ENCODE peak calls at places on chromosomes 2 and 18, in six cellular contexts. One of them, this sample, is unnamed.

GRCh38 chr18:77166523-77166922 is 33.9 kb upstream of the MBP start:
- DNase-seq in mesendoderm: no peak
- DNase-seq in IMR-90: no peak
- DNase-seq in neuronal stem cell: no peak
- DNase-seq in H1: no peak
- DNase-seq in mesenchymal stem cell: no peak
- DNase-seq in this sample: no peak

GRCh38 chr2:241777686-241778627 is 1.3 kb downstream of the GAL3ST2 start:
- DNase-seq in mesendoderm: no peak
- DNase-seq in IMR-90: no peak
- DNase-seq in neuronal stem cell: no peak
- DNase-seq in H1: peak; percentile 39
- DNase-seq in mesenchymal stem cell: no peak
- DNase-seq in this sample: no peak

GRCh38 chr2:191476901-191477300 is 201.0 kb upstream of the NABP1 start:
- DNase-seq in mesendoderm: no peak
- DNase-seq in IMR-90: no peak
- DNase-seq in neuronal stem cell: no peak
- DNase-seq in H1: no peak
- DNase-seq in mesenchymal stem cell: no peak
- DNase-seq in this sample: no peak

GRCh38 chr18:52278191-52278590 is 61.8 kb upstream of the DCC start:
- DNase-seq in mesendoderm: no peak
- DNase-seq in IMR-90: no peak
- DNase-seq in neuronal stem cell: no peak
- DNase-seq in H1: no peak
- DNase-seq in mesenchymal stem cell: no peak
- DNase-seq in this sample: no peak

GRCh38 chr2:240433973-240434727 is 1.3 kb upstream of the GPC1 start:
- DNase-seq in mesendoderm: no peak
- DNase-seq in IMR-90: peak; percentile 98
- DNase-seq in neuronal stem cell: no peak
- DNase-seq in H1: no peak
- DNase-seq in mesenchymal stem cell: peak; percentile 91
- DNase-seq in this sample: peak; percentile 52

GRCh38 chr2:42823744-42824453 is 31.5 kb upstream of the HAAO start:
- DNase-seq in mesendoderm: no peak
- DNase-seq in IMR-90: peak; percentile 23
- DNase-seq in neuronal stem cell: no peak
- DNase-seq in H1: peak; percentile 36
- DNase-seq in mesenchymal stem cell: no peak
- DNase-seq in this sample: no peak

GRCh38 chr2:222835142-222835822 is 25.6 kb upstream of the ACSL3 start:
- DNase-seq in mesendoderm: no peak
- DNase-seq in IMR-90: no peak
- DNase-seq in neuronal stem cell: no peak
- DNase-seq in H1: no peak
- DNase-seq in mesenchymal stem cell: no peak
- DNase-seq in this sample: no peak

GRCh38 chr2:178298785-178299212 is 104.5 kb downstream of the OSBPL6 start:
- DNase-seq in mesendoderm: no peak
- DNase-seq in IMR-90: peak; percentile 48
- DNase-seq in neuronal stem cell: no peak
- DNase-seq in H1: no peak
- DNase-seq in mesenchymal stem cell: peak; percentile 12
- DNase-seq in this sample: no peak

GRCh38 chr2:100260712-100261620 is 61.3 kb downstream of the LONRF2 start:
- DNase-seq in mesendoderm: peak; percentile 86
- DNase-seq in IMR-90: peak; percentile 85
- DNase-seq in neuronal stem cell: peak; percentile 68
- DNase-seq in H1: peak; percentile 79
- DNase-seq in mesenchymal stem cell: peak; percentile 82
- DNase-seq in this sample: peak; percentile 56

GRCh38 chr18:41828137-41828536 is 126.9 kb upstream of the PIK3C3 start:
- DNase-seq in mesendoderm: peak; percentile 49
- DNase-seq in IMR-90: no peak
- DNase-seq in neuronal stem cell: no peak
- DNase-seq in H1: no peak
- DNase-seq in mesenchymal stem cell: no peak
- DNase-seq in this sample: no peak

GRCh38 chr2:192437653-192438052 is 242.9 kb upstream of the TMEFF2 start:
- DNase-seq in mesendoderm: peak; percentile 37
- DNase-seq in IMR-90: no peak
- DNase-seq in neuronal stem cell: no peak
- DNase-seq in H1: no peak
- DNase-seq in mesenchymal stem cell: no peak
- DNase-seq in this sample: no peak

GRCh38 chr2:15560404-15560987 is 638 bp downstream of the NBAS start:
- DNase-seq in mesendoderm: peak; percentile 40
- DNase-seq in IMR-90: peak; percentile 27
- DNase-seq in neuronal stem cell: no peak
- DNase-seq in H1: peak; percentile 46
- DNase-seq in mesenchymal stem cell: peak; percentile 70
- DNase-seq in this sample: no peak

GRCh38 chr2:137228566-137228965 is 463.2 kb downstream of the THSD7B start:
- DNase-seq in mesendoderm: no peak
- DNase-seq in IMR-90: no peak
- DNase-seq in neuronal stem cell: no peak
- DNase-seq in H1: no peak
- DNase-seq in mesenchymal stem cell: no peak
- DNase-seq in this sample: peak; percentile 16

GRCh38 chr18:22378672-22379282 is 38.9 kb downstream of the CTAGE1 start:
- DNase-seq in mesendoderm: peak; percentile 57
- DNase-seq in IMR-90: peak; percentile 30
- DNase-seq in neuronal stem cell: no peak
- DNase-seq in H1: no peak
- DNase-seq in mesenchymal stem cell: peak; percentile 45
- DNase-seq in this sample: peak; percentile 33

GRCh38 chr2:31247671-31248070 is 13.7 kb downstream of the EHD3 start:
- DNase-seq in mesendoderm: no peak
- DNase-seq in IMR-90: no peak
- DNase-seq in neuronal stem cell: no peak
- DNase-seq in H1: no peak
- DNase-seq in mesenchymal stem cell: no peak
- DNase-seq in this sample: peak; percentile 41

GRCh38 chr18:74373428-74373827 is 57.8 kb downstream of the C18orf63 start:
- DNase-seq in mesendoderm: no peak
- DNase-seq in IMR-90: no peak
- DNase-seq in neuronal stem cell: no peak
- DNase-seq in H1: no peak
- DNase-seq in mesenchymal stem cell: no peak
- DNase-seq in this sample: no peak

GRCh38 chr2:205695460-205695979 is 13.2 kb downstream of the NRP2 start:
- DNase-seq in mesendoderm: peak; percentile 45
- DNase-seq in IMR-90: peak; percentile 94
- DNase-seq in neuronal stem cell: no peak
- DNase-seq in H1: no peak
- DNase-seq in mesenchymal stem cell: peak; percentile 69
- DNase-seq in this sample: no peak

GRCh38 chr2:205699554-205700289 is 17.4 kb downstream of the NRP2 start:
- DNase-seq in mesendoderm: peak; percentile 86
- DNase-seq in IMR-90: no peak
- DNase-seq in neuronal stem cell: no peak
- DNase-seq in H1: no peak
- DNase-seq in mesenchymal stem cell: no peak
- DNase-seq in this sample: no peak

GRCh38 chr2:205694256-205694655 is 12.0 kb downstream of the NRP2 start:
- DNase-seq in mesendoderm: peak; percentile 59
- DNase-seq in IMR-90: no peak
- DNase-seq in neuronal stem cell: no peak
- DNase-seq in H1: no peak
- DNase-seq in mesenchymal stem cell: no peak
- DNase-seq in this sample: no peak

GRCh38 chr2:205698556-205699282 is 16.4 kb downstream of the NRP2 start:
- DNase-seq in mesendoderm: peak; percentile 87
- DNase-seq in IMR-90: peak; percentile 77
- DNase-seq in neuronal stem cell: peak; percentile 45
- DNase-seq in H1: no peak
- DNase-seq in mesenchymal stem cell: peak; percentile 71
- DNase-seq in this sample: peak; percentile 54

DNA sequence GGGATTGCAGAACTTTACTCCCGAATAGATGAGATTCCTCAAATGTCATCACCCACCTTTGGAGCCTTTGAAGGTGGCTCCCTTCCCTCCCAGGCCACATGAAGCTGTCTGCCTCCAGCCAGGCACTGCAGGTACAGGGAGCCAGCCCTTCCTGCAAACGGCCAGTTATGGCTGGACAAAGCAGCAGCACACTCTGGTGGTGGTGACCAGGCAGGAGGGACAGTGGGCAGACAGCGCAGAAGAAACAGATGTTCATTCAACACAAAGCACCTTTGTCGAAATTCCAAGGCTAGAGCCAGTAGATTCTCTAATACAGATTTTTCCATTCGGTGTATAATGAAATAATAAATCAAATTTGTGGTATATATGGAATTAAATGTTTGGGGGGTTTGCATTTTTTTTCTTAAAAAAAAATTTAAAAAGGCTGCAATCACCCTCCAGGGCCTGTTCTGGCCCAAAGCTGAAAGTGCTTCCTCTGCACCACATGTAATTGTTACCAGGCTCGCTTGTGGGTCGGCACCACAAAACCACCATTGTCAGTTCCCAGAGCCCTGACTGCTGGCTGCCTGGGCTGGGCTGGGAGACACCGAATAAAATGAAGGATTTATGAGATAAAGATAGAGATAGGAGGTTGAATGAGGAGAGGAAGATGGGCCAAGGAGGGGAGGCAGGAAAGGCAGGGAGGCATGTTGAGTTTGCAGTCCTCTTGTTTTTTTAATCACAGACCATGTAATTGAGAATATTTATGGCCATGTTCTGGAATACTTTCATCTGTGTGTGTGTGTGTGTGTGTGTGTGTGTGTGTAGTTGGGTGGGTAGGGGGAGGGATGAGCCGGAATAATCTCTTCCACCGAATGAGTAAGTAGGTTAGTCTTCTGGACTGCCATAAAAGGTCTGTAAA is 14.5 kb downstream of the NRP2 start:
- DNase-seq in mesendoderm: peak; percentile 92
- DNase-seq in IMR-90: peak; percentile 63
- DNase-seq in neuronal stem cell: no peak
- DNase-seq in H1: no peak
- DNase-seq in mesenchymal stem cell: peak; percentile 77
- DNase-seq in this sample: peak; percentile 66
- H3K4me1 ChIP-seq in mesendoderm: peaks cover 40% of the 10 kb centered on the region
- H3K4me1 ChIP-seq in IMR-90: peaks cover 53% of the 10 kb centered on the region
- H3K4me1 ChIP-seq in neuronal stem cell: peaks cover 35% of the 10 kb centered on the region
- H3K4me1 ChIP-seq in H1: peaks cover 18% of the 10 kb centered on the region
- H3K4me1 ChIP-seq in mesenchymal stem cell: peaks cover 30% of the 10 kb centered on the region
- H3K4me1 ChIP-seq in this sample: peaks cover 25% of the 10 kb centered on the region

DNA sequence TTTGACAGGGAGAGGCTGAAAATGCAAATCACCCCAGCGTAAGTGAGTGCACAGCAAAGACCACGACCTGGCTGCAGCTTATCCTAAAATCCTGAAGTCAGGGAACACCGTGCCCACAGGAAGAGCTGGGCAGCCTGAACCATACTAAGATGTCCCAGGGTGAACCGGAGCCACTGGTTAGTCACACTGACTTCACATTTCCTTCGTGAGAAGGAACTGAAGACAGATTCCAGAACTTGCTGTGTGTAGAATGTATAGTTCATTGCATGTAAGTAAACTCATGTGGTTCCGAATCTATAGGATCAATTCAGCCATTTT is 84.6 kb upstream of the NDUFV2 start:
- DNase-seq in mesendoderm: peak; percentile 38
- DNase-seq in IMR-90: peak; percentile 81
- DNase-seq in neuronal stem cell: no peak
- DNase-seq in H1: no peak
- DNase-seq in mesenchymal stem cell: peak; percentile 86
- DNase-seq in this sample: no peak
- H3K4me3 ChIP-seq in mesendoderm: no peak overlapping the region
- H3K4me3 ChIP-seq in IMR-90: no peak overlapping the region
- H3K4me3 ChIP-seq in neuronal stem cell: no peak overlapping the region
- H3K4me3 ChIP-seq in H1: no peak overlapping the region
- H3K4me3 ChIP-seq in mesenchymal stem cell: peak overlapping the region; percentile 44
- H3K4me3 ChIP-seq in this sample: no peak overlapping the region

GRCh38 chr2:70084973-70085710 is 2.1 kb upstream of the PCBP1 start:
- DNase-seq in mesendoderm: peak; percentile 86
- DNase-seq in IMR-90: no peak
- DNase-seq in neuronal stem cell: no peak
- DNase-seq in H1: peak; percentile 74
- DNase-seq in mesenchymal stem cell: no peak
- DNase-seq in this sample: no peak
- H2BK120ac ChIP-seq in mesendoderm: no peak overlapping the region
- H2BK120ac ChIP-seq in IMR-90: peak overlapping the region; percentile 93
- H2BK120ac ChIP-seq in neuronal stem cell: no peak overlapping the region
- H2BK120ac ChIP-seq in H1: peak overlapping the region; percentile 60
- H2BK120ac ChIP-seq in mesenchymal stem cell: no peak overlapping the region
- H2BK120ac ChIP-seq in this sample: peak overlapping the region; percentile 47

GRCh38 chr18:58784601-58785137 is 80.0 kb upstream of the ZNF532 start:
- DNase-seq in mesendoderm: peak; percentile 81
- DNase-seq in IMR-90: no peak
- DNase-seq in neuronal stem cell: no peak
- DNase-seq in H1: no peak
- DNase-seq in mesenchymal stem cell: peak; percentile 37
- DNase-seq in this sample: peak; percentile 42
- H3K4me1 ChIP-seq in mesendoderm: peaks cover 5% of the 10 kb centered on the region
- H3K4me1 ChIP-seq in IMR-90: peaks cover 18% of the 10 kb centered on the region
- H3K4me1 ChIP-seq in neuronal stem cell: peaks cover 25% of the 10 kb centered on the region
- H3K4me1 ChIP-seq in H1: peaks cover 5% of the 10 kb centered on the region
- H3K4me1 ChIP-seq in mesenchymal stem cell: peaks cover 16% of the 10 kb centered on the region
- H3K4me1 ChIP-seq in this sample: peaks cover 14% of the 10 kb centered on the region

DNA sequence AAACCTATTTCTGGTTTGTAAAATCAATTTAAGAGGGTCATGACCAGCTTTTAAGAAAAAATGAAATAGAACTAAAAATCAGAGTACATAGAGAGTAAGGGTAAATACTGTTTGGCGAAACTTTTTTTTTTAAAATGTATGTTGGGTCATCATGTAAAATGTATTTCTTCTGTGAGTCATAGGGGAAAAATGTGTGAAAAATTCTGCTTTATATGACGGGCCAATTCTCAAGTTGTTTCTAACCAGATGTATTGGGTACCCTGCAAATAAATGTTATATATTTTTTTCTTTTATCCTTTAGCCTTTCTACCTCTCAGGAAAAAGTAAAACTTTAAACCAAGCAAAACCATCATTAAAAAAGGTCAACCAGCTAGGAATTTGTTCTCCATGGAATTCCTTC is 13.9 kb downstream of the AFTPH start:
- DNase-seq in mesendoderm: peak; percentile 14
- DNase-seq in IMR-90: peak; percentile 44
- DNase-seq in neuronal stem cell: no peak
- DNase-seq in H1: no peak
- DNase-seq in mesenchymal stem cell: peak; percentile 18
- DNase-seq in this sample: peak; percentile 69
- H3K4me3 ChIP-seq in mesendoderm: no peak overlapping the region
- H3K4me3 ChIP-seq in IMR-90: no peak overlapping the region
- H3K4me3 ChIP-seq in neuronal stem cell: no peak overlapping the region
- H3K4me3 ChIP-seq in H1: no peak overlapping the region
- H3K4me3 ChIP-seq in mesenchymal stem cell: no peak overlapping the region
- H3K4me3 ChIP-seq in this sample: no peak overlapping the region

DNA sequence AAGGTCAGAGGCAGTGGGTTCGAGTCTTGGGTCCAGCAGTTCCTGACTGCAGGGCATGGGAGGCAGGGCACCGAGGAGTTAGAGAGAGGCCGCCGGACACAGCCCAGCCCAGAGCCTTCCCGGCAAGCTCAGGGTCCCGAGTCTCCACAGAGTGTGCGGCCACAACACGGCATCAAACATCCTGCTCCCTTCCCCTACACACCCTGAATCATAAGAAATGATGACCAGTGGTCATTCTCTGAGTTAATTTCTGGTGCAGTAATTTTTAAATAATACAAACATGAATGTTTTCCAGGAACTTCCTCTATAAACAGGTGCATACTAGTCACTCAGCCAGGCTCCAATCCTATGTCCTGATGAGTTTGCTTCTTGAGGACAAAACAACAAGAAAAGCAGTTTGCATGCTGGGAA is 118.0 kb downstream of the PXDN start:
- DNase-seq in mesendoderm: no peak
- DNase-seq in IMR-90: no peak
- DNase-seq in neuronal stem cell: no peak
- DNase-seq in H1: no peak
- DNase-seq in mesenchymal stem cell: peak; percentile 21
- DNase-seq in this sample: no peak
- H2BK120ac ChIP-seq in mesendoderm: no peak overlapping the region
- H2BK120ac ChIP-seq in IMR-90: no peak overlapping the region
- H2BK120ac ChIP-seq in neuronal stem cell: peak overlapping the region; percentile 56
- H2BK120ac ChIP-seq in H1: peak overlapping the region; percentile 52
- H2BK120ac ChIP-seq in mesenchymal stem cell: no peak overlapping the region
- H2BK120ac ChIP-seq in this sample: peak overlapping the region; percentile 83

This sample was measured in trophoblast cell.